ENCODE peak calls at places on chromosomes 1 and 21, in four cellular contexts. S is HepG2, J is HCT116, H is K562. V is an unnamed sample.

GRCh38 chr1:246428542-246429308 is 78.4 kb downstream of the SMYD3 start:
- DNase-seq in J (peak), H (peak), S (no peak), V (no peak)

GRCh38 chr1:23177438-23178380 is 9.1 kb upstream of the LUZP1 start:
- DNase-seq in H (peak), J (no peak), S (peak), V (peak)

GRCh38 chr1:220448217-220448616 is 79.7 kb upstream of the MARK1 start:
- DNase-seq in H (no peak), S (no peak), J (no peak), V (no peak)

GRCh38 chr1:210482936-210483642 is 154.4 kb downstream of the HHAT start:
- DNase-seq in J (no peak), H (no peak), S (no peak), V (no peak)

GRCh38 chr1:17575786-17576584 is 36.5 kb downstream of the ARHGEF10L start:
- DNase-seq in J (no peak), H (no peak), S (peak), V (no peak)

GRCh38 chr1:60279798-60280197 is 206.2 kb upstream of the C1orf87 start:
- DNase-seq in H (no peak), S (no peak), J (no peak), V (no peak)

GRCh38 chr1:206705187-206705586 is 20.5 kb downstream of the MAPKAPK2 start:
- DNase-seq in H (no peak), S (no peak), J (no peak), V (no peak)

GRCh38 chr1:56915960-56916359 is 49.9 kb downstream of the C8B start:
- DNase-seq in H (no peak), S (peak), J (no peak), V (peak)

GRCh38 chr1:168348146-168348709 is 67.6 kb downstream of the TBX19 start:
- DNase-seq in J (peak), H (peak), S (no peak), V (no peak)

GRCh38 chr1:22575532-22576147 is 12.4 kb downstream of the EPHA8 start:
- DNase-seq in H (no peak), S (no peak), J (no peak), V (no peak)

GRCh38 chr21:17270234-17270633 is 242.6 kb upstream of the CXADR start:
- DNase-seq in H (peak), J (no peak), S (peak), V (peak)

GRCh38 chr21:36428789-36429671 is 43.8 kb downstream of the CHAF1B start:
- DNase-seq in H (no peak), J (no peak), S (no peak), V (no peak)

GRCh38 chr1:116154536-116154935 is 43.3 kb downstream of the MAB21L3 start:
- DNase-seq in J (no peak), S (no peak), H (no peak), V (no peak)

GRCh38 chr1:2355408-2356261 is 35.7 kb downstream of the MORN1 start:
- DNase-seq in H (no peak), J (no peak), S (no peak), V (no peak)

GRCh38 chr1:23809751-23810171 is 9.2 kb upstream of the GALE start:
- DNase-seq in J (peak), S (peak), H (peak), V (peak)

GRCh38 chr1:234543442-234544093 is 64.6 kb upstream of the TARBP1 start:
- DNase-seq in J (no peak), S (no peak), H (peak), V (peak)

GRCh38 chr1:226608699-226609505 is 60.3 kb downstream of the STUM start:
- DNase-seq in H (peak), S (peak), J (peak), V (peak)

GRCh38 chr1:205532996-205533728 is 28.7 kb downstream of the CDK18 start:
- DNase-seq in H (no peak), S (no peak), J (no peak), V (no peak)

GRCh38 chr1:89671775-89672488 is 39.0 kb downstream of the LRRC8C start:
- DNase-seq in H (no peak), J (no peak), S (no peak), V (no peak)

GRCh38 chr1:54016343-54017282 is 1.4 kb downstream of the LDLRAD1 start:
- DNase-seq in S (peak), H (peak), J (peak), V (peak)

GRCh38 chr1:24089743-24090555 is 22.0 kb downstream of the MYOM3 start:
- DNase-seq in J (no peak), H (no peak), S (no peak), V (no peak)

GRCh38 chr1:217095050-217095622 is 371.9 kb upstream of the ESRRG start:
- DNase-seq in S (no peak), J (no peak), H (no peak), V (no peak)

GRCh38 chr1:6870571-6870970 is 85.3 kb downstream of the CAMTA1 start:
- DNase-seq in J (no peak), H (no peak), S (no peak), V (no peak)
- TF ChIP-seq ELF1 in J (no peak), H (no peak), S (no peak), V (no peak)

GRCh38 chr1:37472994-37473393 is 1.4 kb upstream of the ZC3H12A start:
- DNase-seq in H (no peak), J (no peak), S (no peak), V (no peak)

GRCh38 chr1:37474051-37474696 is at the start of gene ZC3H12A:
- DNase-seq in J (peak), S (peak), H (peak), V (peak)

GRCh38 chr1:37472281-37472680 is 2.1 kb upstream of the ZC3H12A start:
- DNase-seq in J (no peak), H (no peak), S (no peak), V (no peak)

GRCh38 chr1:37473431-37474050 is 839 bp upstream of the ZC3H12A start:
- DNase-seq in S (no peak), H (peak), J (no peak), V (peak)

GRCh38 chr1:37471345-37472231 is 2.8 kb upstream of the ZC3H12A start:
- DNase-seq in H (peak), S (peak), J (peak), V (peak)
- TF ChIP-seq ELF1 in H (no peak), S (peak), J (no peak), V (peak)

GRCh38 chr1:175023043-175023921 is at the start of gene MRPS14:
- DNase-seq in H (peak), J (peak), S (peak), V (peak)
- TF ChIP-seq ELF1 in H (peak), J (no peak), S (peak), V (peak)

GRCh38 chr1:50975436-50975835 is 5.4 kb downstream of the CDKN2C start:
- DNase-seq in H (no peak), S (no peak), J (no peak), V (no peak)
- TF ChIP-seq ELF1 in H (no peak), S (no peak), J (no peak), V (no peak)

GRCh38 chr21:28644762-28645161 is 347.9 kb downstream of the LTN1 start:
- DNase-seq in H (no peak), S (no peak), J (no peak), V (no peak)
- TF ChIP-seq ELF1 in H (no peak), S (no peak), J (no peak), V (no peak)